ENCODE peak calls at places on chromosome 18, in seven cellular contexts. W, M, O, P, B, H and D are unnamed samples.
A peak's percentile ranks its signal among the peaks of the same experiment; 100 is the strongest.

GRCh38 chr18:74611791-74612190 is 14.1 kb downstream of the ZNF407 start:
- DNase-seq in W (no peak), M (no peak), O (no peak), P (no peak), B (no peak), H (no peak), D (no peak)

GRCh38 chr18:77433076-77433475 is 183.4 kb downstream of the GALR1 start:
- DNase-seq in W (no peak), M (no peak), O (no peak), P (no peak), B (no peak), H (no peak), D (no peak)

GRCh38 chr18:2515408-2515807 is 55.9 kb downstream of the METTL4 start:
- DNase-seq in W (peak; percentile 15), M (no peak), O (no peak), P (no peak), B (no peak), H (no peak), D (no peak)

GRCh38 chr18:23401400-23402347 is 51.4 kb upstream of the RIOK3 start:
- DNase-seq in W (no peak), M (peak; percentile 51), O (peak; percentile 52), P (no peak), B (no peak), H (no peak), D (peak; percentile 27)

GRCh38 chr18:30957086-30957485 is 85.5 kb downstream of the DSC3 start:
- DNase-seq in W (no peak), M (no peak), O (no peak), P (no peak), B (no peak), H (no peak), D (no peak)

GRCh38 chr18:65436430-65436829 is 314.4 kb upstream of the CDH7 start:
- DNase-seq in W (no peak), M (no peak), O (no peak), P (no peak), B (no peak), H (no peak), D (no peak)

GRCh38 chr18:56443508-56443907 is 194.9 kb downstream of the TXNL1 start:
- DNase-seq in W (no peak), M (no peak), O (no peak), P (no peak), B (no peak), H (no peak), D (no peak)

GRCh38 chr18:47050468-47050867 is 15.0 kb upstream of the ELOA2 start:
- DNase-seq in W (no peak), M (peak; percentile 21), O (peak; percentile 42), P (no peak), B (no peak), H (peak; percentile 23), D (peak; percentile 11)

GRCh38 chr18:9147440-9148238 is 11.1 kb downstream of the ANKRD12 start:
- DNase-seq in W (peak; percentile 41), M (peak; percentile 43), O (peak; percentile 60), P (peak; percentile 17), B (peak; percentile 45), H (peak; percentile 27), D (peak; percentile 6)

DNA sequence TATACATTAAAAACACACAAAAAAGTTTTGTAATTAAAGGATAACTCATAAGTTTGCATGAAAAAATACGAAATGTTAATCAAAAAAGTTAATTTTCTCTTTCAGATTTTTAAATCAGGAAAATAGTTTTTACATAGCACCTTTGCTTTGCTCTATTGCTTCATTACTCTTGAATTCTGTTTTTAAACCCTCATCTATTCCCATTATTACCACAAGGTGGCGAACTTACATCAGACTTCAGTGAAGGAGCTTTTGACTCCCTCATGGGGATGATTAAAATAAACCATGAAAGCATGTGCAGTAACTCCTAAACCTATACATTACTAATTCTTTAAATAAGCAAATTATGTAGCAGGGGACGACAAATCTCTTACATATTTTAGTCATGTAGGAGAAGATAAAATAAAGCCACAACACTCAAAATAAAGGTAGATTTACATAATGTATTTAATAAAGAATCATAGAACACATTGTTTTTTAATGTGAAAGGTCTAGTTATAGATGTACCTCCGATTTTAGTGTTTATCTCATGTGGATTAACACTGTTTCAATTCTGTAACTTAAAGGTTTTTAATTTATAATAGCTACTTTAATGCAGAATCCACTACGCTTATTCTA is 105.2 kb downstream of the NETO1 start:
- DNase-seq in W (peak; percentile 6), M (no peak), O (peak; percentile 9), P (no peak), B (peak; percentile 21), H (no peak), D (peak; percentile 32)
- H3K4me1 ChIP-seq in W (no peaks in the 10 kb centered on the region), M (no peaks in the 10 kb centered on the region), O (no peaks in the 10 kb centered on the region), P (no peaks in the 10 kb centered on the region), B (no peaks in the 10 kb centered on the region), H (no peaks in the 10 kb centered on the region), D (no peaks in the 10 kb centered on the region)

GRCh38 chr18:44696892-44697291 is 16.2 kb downstream of the SETBP1 start:
- DNase-seq in W (no peak), M (no peak), O (peak; percentile 64), P (no peak), B (peak; percentile 54), H (no peak), D (no peak)
- H3K4me1 ChIP-seq in W (peaks cover 4% of the 10 kb centered on the region), M (no peaks in the 10 kb centered on the region), O (peaks cover 78% of the 10 kb centered on the region), P (peaks cover 7% of the 10 kb centered on the region), B (peaks cover 21% of the 10 kb centered on the region), H (no peaks in the 10 kb centered on the region), D (no peaks in the 10 kb centered on the region)

GRCh38 chr18:62426191-62426488 is 96.7 kb upstream of the ZCCHC2 start:
- DNase-seq in W (no peak), M (no peak), O (no peak), P (no peak), B (no peak), H (no peak), D (no peak)

GRCh38 chr18:62420151-62420512 is 95.0 kb downstream of the TNFRSF11A start:
- DNase-seq in W (no peak), M (peak; percentile 74), O (peak; percentile 33), P (no peak), B (no peak), H (no peak), D (no peak)

GRCh38 chr18:62420513-62421209 is 95.6 kb downstream of the TNFRSF11A start:
- DNase-seq in W (peak; percentile 69), M (peak; percentile 76), O (peak; percentile 73), P (peak; percentile 34), B (peak; percentile 41), H (peak; percentile 27), D (no peak)

DNA sequence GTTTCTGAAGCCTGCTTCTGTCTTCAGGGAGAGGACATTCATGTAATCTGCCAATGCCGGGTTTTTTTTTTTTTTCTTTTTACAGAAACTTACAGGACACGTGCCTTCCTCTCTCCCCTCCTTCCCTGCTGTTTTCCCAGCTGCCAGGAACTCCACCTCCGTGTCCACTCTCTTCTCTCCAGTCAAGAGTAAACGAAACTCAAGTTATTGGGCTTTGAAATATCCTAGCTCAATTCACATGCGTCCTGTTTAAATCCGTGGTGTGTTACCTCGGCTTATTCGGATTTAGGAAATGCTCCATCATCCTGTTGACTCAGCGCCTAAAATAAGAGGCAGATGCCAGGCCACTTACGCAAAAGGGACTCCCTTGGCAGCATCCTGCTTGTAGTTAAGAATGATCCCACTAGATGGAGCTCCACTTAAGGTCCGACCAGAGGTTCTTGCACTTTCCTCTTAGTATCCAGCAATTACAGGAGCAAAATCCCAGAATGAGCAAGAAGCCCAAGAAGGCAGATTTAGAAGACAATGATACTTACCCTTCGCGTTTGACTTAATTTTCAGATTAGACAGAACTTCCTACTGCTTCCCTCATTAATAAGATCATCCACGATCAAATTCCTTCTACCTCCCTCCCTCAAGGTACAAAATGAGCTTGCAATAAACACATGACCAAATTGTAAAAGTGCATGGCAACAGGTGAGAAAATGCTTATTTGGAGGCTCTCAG is 97.2 kb upstream of the ZCCHC2 start:
- DNase-seq in W (peak; percentile 34), M (peak; percentile 91), O (peak; percentile 93), P (peak; percentile 20), B (peak; percentile 93), H (peak; percentile 89), D (peak; percentile 79)
- H3K4me1 ChIP-seq in W (peaks cover 10% of the 10 kb centered on the region), M (peaks cover 4% of the 10 kb centered on the region), O (peaks cover 12% of the 10 kb centered on the region), P (peaks cover 10% of the 10 kb centered on the region), B (no peaks in the 10 kb centered on the region), H (no peaks in the 10 kb centered on the region), D (no peaks in the 10 kb centered on the region)

DNA sequence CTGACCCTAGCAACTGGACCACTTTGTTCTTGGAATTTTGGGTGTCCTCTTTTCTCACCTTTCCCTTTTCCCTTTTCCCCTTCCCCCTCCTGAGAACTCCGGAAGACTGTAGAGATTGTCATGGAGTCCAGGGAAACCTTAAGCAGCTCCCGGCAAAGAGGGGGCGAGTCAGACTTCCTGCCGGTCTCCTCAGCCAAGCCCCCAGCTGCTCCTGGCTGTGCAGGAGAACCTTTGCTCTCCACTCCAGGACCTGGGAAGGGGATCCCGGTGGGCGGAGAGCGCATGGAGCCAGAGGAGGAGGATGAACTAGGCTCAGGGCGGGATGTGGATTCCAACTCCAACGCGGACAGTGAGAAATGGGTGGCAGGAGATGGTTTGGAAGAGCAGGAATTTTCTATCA is 20.5 kb downstream of the SETBP1 start:
- DNase-seq in W (no peak), M (no peak), O (no peak), P (no peak), B (no peak), H (peak; percentile 25), D (no peak)
- H3K4me1 ChIP-seq in W (no peaks in the 10 kb centered on the region), M (no peaks in the 10 kb centered on the region), O (peaks cover 46% of the 10 kb centered on the region), P (peaks cover 7% of the 10 kb centered on the region), B (peaks cover 14% of the 10 kb centered on the region), H (no peaks in the 10 kb centered on the region), D (peaks cover 3% of the 10 kb centered on the region)

DNA sequence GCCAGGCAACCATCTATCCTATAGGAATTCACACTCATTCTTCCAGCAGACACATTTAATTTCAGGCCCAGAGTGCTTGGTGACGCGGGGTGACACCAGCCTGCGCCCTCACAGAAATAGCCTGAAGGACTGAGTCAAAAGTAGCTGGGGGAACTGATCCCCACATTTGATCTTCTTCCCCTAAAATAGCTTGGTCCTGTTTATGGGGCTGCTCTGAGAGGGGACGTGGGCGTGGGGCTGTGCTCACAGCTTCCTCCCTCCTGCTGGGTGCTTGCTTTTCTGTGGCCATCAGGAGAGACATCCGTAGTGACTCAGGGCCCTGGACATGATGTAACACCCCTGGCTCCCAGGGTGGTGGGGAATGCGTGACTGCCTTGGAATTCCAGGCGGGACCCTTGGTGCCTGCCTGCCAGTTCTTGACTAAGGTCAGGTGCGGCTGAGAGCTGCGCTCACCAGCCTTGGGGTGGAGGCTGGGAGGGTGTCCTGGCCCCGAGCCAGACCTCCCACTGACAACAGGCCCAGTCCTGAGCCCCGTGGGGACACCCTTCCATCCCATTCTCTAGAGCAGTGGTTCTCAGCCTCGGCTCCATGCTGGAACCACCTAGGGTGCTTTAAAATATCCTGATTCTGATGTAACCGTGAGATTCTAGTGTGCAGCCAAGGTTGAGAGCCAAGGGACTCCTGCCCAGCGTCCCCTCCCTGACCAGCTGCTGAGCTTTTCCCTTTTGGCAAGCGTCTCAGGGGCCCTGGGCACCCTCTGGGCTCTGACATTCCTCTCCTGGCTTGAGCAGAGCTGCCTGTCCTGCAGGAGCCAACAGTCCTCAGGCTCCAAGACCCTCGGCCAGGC is 47.4 kb upstream of the SMAD7 start:
- DNase-seq in W (peak; percentile 91), M (no peak), O (peak; percentile 73), P (no peak), B (no peak), H (peak; percentile 56), D (no peak)
- H3K4me1 ChIP-seq in W (peaks cover 55% of the 10 kb centered on the region), M (peaks cover 7% of the 10 kb centered on the region), O (peaks cover 10% of the 10 kb centered on the region), P (peaks cover 15% of the 10 kb centered on the region), B (peaks cover 17% of the 10 kb centered on the region), H (peaks cover 3% of the 10 kb centered on the region), D (peaks cover 19% of the 10 kb centered on the region)

GRCh38 chr18:12860530-12860929 is 23.5 kb downstream of the PTPN2 start:
- DNase-seq in W (no peak), M (no peak), O (no peak), P (no peak), B (no peak), H (no peak), D (no peak)
- H3K4me1 ChIP-seq in W (peaks cover 17% of the 10 kb centered on the region), M (no peaks in the 10 kb centered on the region), O (peaks cover 26% of the 10 kb centered on the region), P (peaks cover 21% of the 10 kb centered on the region), B (no peaks in the 10 kb centered on the region), H (no peaks in the 10 kb centered on the region), D (no peaks in the 10 kb centered on the region)